ENCODE peak calls at places on chromosomes 11 and 22, in seven cellular contexts. One of them, this sample, is unnamed.

GRCh38 chr11:12680246-12680939 is 6.2 kb downstream of the TEAD1 start:
- DNase-seq in activated T-cell treated with anti-CD3 and anti-CD28 coated beads for 4 hours: no peak
- DNase-seq in stomach: peak
- DNase-seq in stimulated activated effector memory CD8-positive, alpha-beta T cell treated with anti-CD3 and anti-CD28 coated beads, Interleukin-12 subunit alpha, Interleukin-12 subunit beta, amount 100 ng/mL, for 72 hours: no peak
- DNase-seq in stimulated activated naive CD8-positive, alpha-beta T cell treated with anti-CD3 and anti-CD28 coated beads, Interleukin-15, amount 100 ng/mL, for 72 hours: no peak
- DNase-seq in stimulated activated CD4-positive, alpha-beta T cell treated with anti-CD3 and anti-CD28 coated beads, Interleukin-15, amount 100 ng/mL, for 1 hour: no peak
- DNase-seq in HuH-7.5: no peak
- DNase-seq in this sample: peak

GRCh38 chr11:34261095-34261494 is 96.7 kb downstream of the ABTB2 start:
- DNase-seq in stimulated activated naive CD8-positive, alpha-beta T cell treated with anti-CD3 and anti-CD28 coated beads, Interleukin-15, amount 100 ng/mL, for 72 hours: no peak
- DNase-seq in stomach: no peak
- DNase-seq in stimulated activated CD4-positive, alpha-beta T cell treated with anti-CD3 and anti-CD28 coated beads, Interleukin-15, amount 100 ng/mL, for 1 hour: no peak
- DNase-seq in activated T-cell treated with anti-CD3 and anti-CD28 coated beads for 4 hours: no peak
- DNase-seq in stimulated activated effector memory CD8-positive, alpha-beta T cell treated with anti-CD3 and anti-CD28 coated beads, Interleukin-12 subunit alpha, Interleukin-12 subunit beta, amount 100 ng/mL, for 72 hours: no peak
- DNase-seq in HuH-7.5: no peak
- DNase-seq in this sample: no peak

GRCh38 chr22:44540756-44541670 is 43.0 kb upstream of the RTL6 start:
- DNase-seq in stimulated activated CD4-positive, alpha-beta T cell treated with anti-CD3 and anti-CD28 coated beads, Interleukin-15, amount 100 ng/mL, for 1 hour: no peak
- DNase-seq in stimulated activated naive CD8-positive, alpha-beta T cell treated with anti-CD3 and anti-CD28 coated beads, Interleukin-15, amount 100 ng/mL, for 72 hours: no peak
- DNase-seq in activated T-cell treated with anti-CD3 and anti-CD28 coated beads for 4 hours: no peak
- DNase-seq in stomach: no peak
- DNase-seq in HuH-7.5: no peak
- DNase-seq in stimulated activated effector memory CD8-positive, alpha-beta T cell treated with anti-CD3 and anti-CD28 coated beads, Interleukin-12 subunit alpha, Interleukin-12 subunit beta, amount 100 ng/mL, for 72 hours: no peak
- DNase-seq in this sample: no peak

GRCh38 chr22:29080061-29080975 is 7.5 kb downstream of the KREMEN1 start:
- DNase-seq in activated T-cell treated with anti-CD3 and anti-CD28 coated beads for 4 hours: no peak
- DNase-seq in stimulated activated naive CD8-positive, alpha-beta T cell treated with anti-CD3 and anti-CD28 coated beads, Interleukin-15, amount 100 ng/mL, for 72 hours: no peak
- DNase-seq in stimulated activated effector memory CD8-positive, alpha-beta T cell treated with anti-CD3 and anti-CD28 coated beads, Interleukin-12 subunit alpha, Interleukin-12 subunit beta, amount 100 ng/mL, for 72 hours: no peak
- DNase-seq in stimulated activated CD4-positive, alpha-beta T cell treated with anti-CD3 and anti-CD28 coated beads, Interleukin-15, amount 100 ng/mL, for 1 hour: no peak
- DNase-seq in stomach: no peak
- DNase-seq in HuH-7.5: no peak
- DNase-seq in this sample: no peak

GRCh38 chr22:47121791-47122190 is 359.3 kb downstream of the TBC1D22A start:
- DNase-seq in stimulated activated naive CD8-positive, alpha-beta T cell treated with anti-CD3 and anti-CD28 coated beads, Interleukin-15, amount 100 ng/mL, for 72 hours: no peak
- DNase-seq in stimulated activated effector memory CD8-positive, alpha-beta T cell treated with anti-CD3 and anti-CD28 coated beads, Interleukin-12 subunit alpha, Interleukin-12 subunit beta, amount 100 ng/mL, for 72 hours: no peak
- DNase-seq in activated T-cell treated with anti-CD3 and anti-CD28 coated beads for 4 hours: no peak
- DNase-seq in stomach: no peak
- DNase-seq in stimulated activated CD4-positive, alpha-beta T cell treated with anti-CD3 and anti-CD28 coated beads, Interleukin-15, amount 100 ng/mL, for 1 hour: no peak
- DNase-seq in HuH-7.5: no peak
- DNase-seq in this sample: no peak

GRCh38 chr11:95647805-95648379 is 141.7 kb downstream of the FAM76B start:
- DNase-seq in activated T-cell treated with anti-CD3 and anti-CD28 coated beads for 4 hours: no peak
- DNase-seq in stimulated activated naive CD8-positive, alpha-beta T cell treated with anti-CD3 and anti-CD28 coated beads, Interleukin-15, amount 100 ng/mL, for 72 hours: no peak
- DNase-seq in stimulated activated CD4-positive, alpha-beta T cell treated with anti-CD3 and anti-CD28 coated beads, Interleukin-15, amount 100 ng/mL, for 1 hour: no peak
- DNase-seq in stimulated activated effector memory CD8-positive, alpha-beta T cell treated with anti-CD3 and anti-CD28 coated beads, Interleukin-12 subunit alpha, Interleukin-12 subunit beta, amount 100 ng/mL, for 72 hours: no peak
- DNase-seq in HuH-7.5: no peak
- DNase-seq in stomach: no peak
- DNase-seq in this sample: no peak

GRCh38 chr22:34414467-34415440 is 494.5 kb upstream of the LARGE1 start:
- DNase-seq in stimulated activated CD4-positive, alpha-beta T cell treated with anti-CD3 and anti-CD28 coated beads, Interleukin-15, amount 100 ng/mL, for 1 hour: no peak
- DNase-seq in stomach: no peak
- DNase-seq in stimulated activated naive CD8-positive, alpha-beta T cell treated with anti-CD3 and anti-CD28 coated beads, Interleukin-15, amount 100 ng/mL, for 72 hours: peak
- DNase-seq in activated T-cell treated with anti-CD3 and anti-CD28 coated beads for 4 hours: no peak
- DNase-seq in stimulated activated effector memory CD8-positive, alpha-beta T cell treated with anti-CD3 and anti-CD28 coated beads, Interleukin-12 subunit alpha, Interleukin-12 subunit beta, amount 100 ng/mL, for 72 hours: no peak
- DNase-seq in HuH-7.5: peak
- DNase-seq in this sample: peak

GRCh38 chr11:68897441-68897840 is 6.2 kb downstream of the MRPL21 start:
- DNase-seq in stomach: no peak
- DNase-seq in stimulated activated CD4-positive, alpha-beta T cell treated with anti-CD3 and anti-CD28 coated beads, Interleukin-15, amount 100 ng/mL, for 1 hour: no peak
- DNase-seq in stimulated activated effector memory CD8-positive, alpha-beta T cell treated with anti-CD3 and anti-CD28 coated beads, Interleukin-12 subunit alpha, Interleukin-12 subunit beta, amount 100 ng/mL, for 72 hours: no peak
- DNase-seq in activated T-cell treated with anti-CD3 and anti-CD28 coated beads for 4 hours: no peak
- DNase-seq in stimulated activated naive CD8-positive, alpha-beta T cell treated with anti-CD3 and anti-CD28 coated beads, Interleukin-15, amount 100 ng/mL, for 72 hours: no peak
- DNase-seq in HuH-7.5: no peak
- DNase-seq in this sample: no peak

GRCh38 chr22:37069719-37070118 is 18.2 kb downstream of the KCTD17 start:
- DNase-seq in stimulated activated naive CD8-positive, alpha-beta T cell treated with anti-CD3 and anti-CD28 coated beads, Interleukin-15, amount 100 ng/mL, for 72 hours: no peak
- DNase-seq in stimulated activated CD4-positive, alpha-beta T cell treated with anti-CD3 and anti-CD28 coated beads, Interleukin-15, amount 100 ng/mL, for 1 hour: no peak
- DNase-seq in stomach: no peak
- DNase-seq in HuH-7.5: no peak
- DNase-seq in activated T-cell treated with anti-CD3 and anti-CD28 coated beads for 4 hours: no peak
- DNase-seq in stimulated activated effector memory CD8-positive, alpha-beta T cell treated with anti-CD3 and anti-CD28 coated beads, Interleukin-12 subunit alpha, Interleukin-12 subunit beta, amount 100 ng/mL, for 72 hours: no peak
- DNase-seq in this sample: no peak

GRCh38 chr11:100338144-100338840 is 348.8 kb upstream of the ARHGAP42 start:
- DNase-seq in HuH-7.5: no peak
- DNase-seq in stomach: no peak
- DNase-seq in stimulated activated CD4-positive, alpha-beta T cell treated with anti-CD3 and anti-CD28 coated beads, Interleukin-15, amount 100 ng/mL, for 1 hour: no peak
- DNase-seq in stimulated activated naive CD8-positive, alpha-beta T cell treated with anti-CD3 and anti-CD28 coated beads, Interleukin-15, amount 100 ng/mL, for 72 hours: no peak
- DNase-seq in stimulated activated effector memory CD8-positive, alpha-beta T cell treated with anti-CD3 and anti-CD28 coated beads, Interleukin-12 subunit alpha, Interleukin-12 subunit beta, amount 100 ng/mL, for 72 hours: no peak
- DNase-seq in activated T-cell treated with anti-CD3 and anti-CD28 coated beads for 4 hours: no peak
- DNase-seq in this sample: no peak

GRCh38 chr11:121100943-121101342 is at the start of gene TECTA:
- DNase-seq in stimulated activated CD4-positive, alpha-beta T cell treated with anti-CD3 and anti-CD28 coated beads, Interleukin-15, amount 100 ng/mL, for 1 hour: no peak
- DNase-seq in stomach: no peak
- DNase-seq in stimulated activated naive CD8-positive, alpha-beta T cell treated with anti-CD3 and anti-CD28 coated beads, Interleukin-15, amount 100 ng/mL, for 72 hours: no peak
- DNase-seq in stimulated activated effector memory CD8-positive, alpha-beta T cell treated with anti-CD3 and anti-CD28 coated beads, Interleukin-12 subunit alpha, Interleukin-12 subunit beta, amount 100 ng/mL, for 72 hours: no peak
- DNase-seq in HuH-7.5: no peak
- DNase-seq in activated T-cell treated with anti-CD3 and anti-CD28 coated beads for 4 hours: no peak
- DNase-seq in this sample: no peak

GRCh38 chr22:46087816-46088277 is 62.5 kb upstream of the PPARA start:
- DNase-seq in stimulated activated CD4-positive, alpha-beta T cell treated with anti-CD3 and anti-CD28 coated beads, Interleukin-15, amount 100 ng/mL, for 1 hour: no peak
- DNase-seq in stimulated activated effector memory CD8-positive, alpha-beta T cell treated with anti-CD3 and anti-CD28 coated beads, Interleukin-12 subunit alpha, Interleukin-12 subunit beta, amount 100 ng/mL, for 72 hours: no peak
- DNase-seq in stimulated activated naive CD8-positive, alpha-beta T cell treated with anti-CD3 and anti-CD28 coated beads, Interleukin-15, amount 100 ng/mL, for 72 hours: no peak
- DNase-seq in activated T-cell treated with anti-CD3 and anti-CD28 coated beads for 4 hours: no peak
- DNase-seq in stomach: peak
- DNase-seq in HuH-7.5: peak
- DNase-seq in this sample: peak

GRCh38 chr22:38034278-38034882 is 22.8 kb upstream of the PICK1 start:
- DNase-seq in activated T-cell treated with anti-CD3 and anti-CD28 coated beads for 4 hours: no peak
- DNase-seq in HuH-7.5: no peak
- DNase-seq in stomach: peak
- DNase-seq in stimulated activated naive CD8-positive, alpha-beta T cell treated with anti-CD3 and anti-CD28 coated beads, Interleukin-15, amount 100 ng/mL, for 72 hours: no peak
- DNase-seq in stimulated activated effector memory CD8-positive, alpha-beta T cell treated with anti-CD3 and anti-CD28 coated beads, Interleukin-12 subunit alpha, Interleukin-12 subunit beta, amount 100 ng/mL, for 72 hours: no peak
- DNase-seq in stimulated activated CD4-positive, alpha-beta T cell treated with anti-CD3 and anti-CD28 coated beads, Interleukin-15, amount 100 ng/mL, for 1 hour: no peak
- DNase-seq in this sample: peak

GRCh38 chr11:57802411-57802810 is 40.8 kb downstream of the CTNND1 start:
- DNase-seq in activated T-cell treated with anti-CD3 and anti-CD28 coated beads for 4 hours: no peak
- DNase-seq in stimulated activated naive CD8-positive, alpha-beta T cell treated with anti-CD3 and anti-CD28 coated beads, Interleukin-15, amount 100 ng/mL, for 72 hours: no peak
- DNase-seq in HuH-7.5: no peak
- DNase-seq in stimulated activated CD4-positive, alpha-beta T cell treated with anti-CD3 and anti-CD28 coated beads, Interleukin-15, amount 100 ng/mL, for 1 hour: no peak
- DNase-seq in stimulated activated effector memory CD8-positive, alpha-beta T cell treated with anti-CD3 and anti-CD28 coated beads, Interleukin-12 subunit alpha, Interleukin-12 subunit beta, amount 100 ng/mL, for 72 hours: no peak
- DNase-seq in stomach: no peak
- DNase-seq in this sample: no peak

GRCh38 chr11:38159038-38159437 is 1561.0 kb upstream of the RAG2 start:
- DNase-seq in activated T-cell treated with anti-CD3 and anti-CD28 coated beads for 4 hours: no peak
- DNase-seq in stimulated activated CD4-positive, alpha-beta T cell treated with anti-CD3 and anti-CD28 coated beads, Interleukin-15, amount 100 ng/mL, for 1 hour: no peak
- DNase-seq in stimulated activated effector memory CD8-positive, alpha-beta T cell treated with anti-CD3 and anti-CD28 coated beads, Interleukin-12 subunit alpha, Interleukin-12 subunit beta, amount 100 ng/mL, for 72 hours: no peak
- DNase-seq in stimulated activated naive CD8-positive, alpha-beta T cell treated with anti-CD3 and anti-CD28 coated beads, Interleukin-15, amount 100 ng/mL, for 72 hours: no peak
- DNase-seq in HuH-7.5: no peak
- DNase-seq in stomach: no peak
- DNase-seq in this sample: no peak

GRCh38 chr11:120786206-120786735 is 237.6 kb upstream of the TBCEL start:
- DNase-seq in stimulated activated naive CD8-positive, alpha-beta T cell treated with anti-CD3 and anti-CD28 coated beads, Interleukin-15, amount 100 ng/mL, for 72 hours: no peak
- DNase-seq in stomach: no peak
- DNase-seq in stimulated activated effector memory CD8-positive, alpha-beta T cell treated with anti-CD3 and anti-CD28 coated beads, Interleukin-12 subunit alpha, Interleukin-12 subunit beta, amount 100 ng/mL, for 72 hours: no peak
- DNase-seq in HuH-7.5: no peak
- DNase-seq in activated T-cell treated with anti-CD3 and anti-CD28 coated beads for 4 hours: no peak
- DNase-seq in stimulated activated CD4-positive, alpha-beta T cell treated with anti-CD3 and anti-CD28 coated beads, Interleukin-15, amount 100 ng/mL, for 1 hour: no peak
- DNase-seq in this sample: no peak

GRCh38 chr11:91926967-91927366 is 297.7 kb upstream of the FAT3 start:
- DNase-seq in stimulated activated CD4-positive, alpha-beta T cell treated with anti-CD3 and anti-CD28 coated beads, Interleukin-15, amount 100 ng/mL, for 1 hour: no peak
- DNase-seq in activated T-cell treated with anti-CD3 and anti-CD28 coated beads for 4 hours: no peak
- DNase-seq in stomach: no peak
- DNase-seq in stimulated activated naive CD8-positive, alpha-beta T cell treated with anti-CD3 and anti-CD28 coated beads, Interleukin-15, amount 100 ng/mL, for 72 hours: no peak
- DNase-seq in stimulated activated effector memory CD8-positive, alpha-beta T cell treated with anti-CD3 and anti-CD28 coated beads, Interleukin-12 subunit alpha, Interleukin-12 subunit beta, amount 100 ng/mL, for 72 hours: no peak
- DNase-seq in HuH-7.5: no peak
- DNase-seq in this sample: no peak

GRCh38 chr22:43118953-43119458 is 8.5 kb downstream of the BIK start:
- DNase-seq in stimulated activated naive CD8-positive, alpha-beta T cell treated with anti-CD3 and anti-CD28 coated beads, Interleukin-15, amount 100 ng/mL, for 72 hours: no peak
- DNase-seq in stimulated activated effector memory CD8-positive, alpha-beta T cell treated with anti-CD3 and anti-CD28 coated beads, Interleukin-12 subunit alpha, Interleukin-12 subunit beta, amount 100 ng/mL, for 72 hours: no peak
- DNase-seq in activated T-cell treated with anti-CD3 and anti-CD28 coated beads for 4 hours: no peak
- DNase-seq in stomach: no peak
- DNase-seq in stimulated activated CD4-positive, alpha-beta T cell treated with anti-CD3 and anti-CD28 coated beads, Interleukin-15, amount 100 ng/mL, for 1 hour: no peak
- DNase-seq in HuH-7.5: no peak
- DNase-seq in this sample: no peak

This sample was measured in midbrain.